ENCODE peak calls at places on chromosomes 6 and 20, in eight cellular contexts. One of them, this sample, is unnamed.

GRCh38 chr20:8755340-8756118 is 313.4 kb upstream of the PLCB4 start:
- DNase-seq in posterior vena cava: no peak
- DNase-seq in spleen: no peak
- DNase-seq in CD8-positive, alpha-beta T cell: no peak
- DNase-seq in adrenal gland: no peak
- DNase-seq in GM19239: no peak
- DNase-seq in activated T-cell treated with anti-CD3 and anti-CD28 coated beads, Interleukin-2, amount 50 U/mL, for 72 hours: no peak
- DNase-seq in HAP-1: no peak
- DNase-seq in this sample: no peak

GRCh38 chr6:38262609-38263008 is 377.1 kb downstream of the BTBD9 start:
- DNase-seq in posterior vena cava: no peak
- DNase-seq in spleen: no peak
- DNase-seq in CD8-positive, alpha-beta T cell: no peak
- DNase-seq in adrenal gland: no peak
- DNase-seq in GM19239: no peak
- DNase-seq in activated T-cell treated with anti-CD3 and anti-CD28 coated beads, Interleukin-2, amount 50 U/mL, for 72 hours: no peak
- DNase-seq in HAP-1: peak; percentile 46
- DNase-seq in this sample: no peak

GRCh38 chr6:150492941-150493340 is 106.7 kb upstream of the PLEKHG1 start:
- DNase-seq in posterior vena cava: no peak
- DNase-seq in spleen: no peak
- DNase-seq in CD8-positive, alpha-beta T cell: no peak
- DNase-seq in adrenal gland: no peak
- DNase-seq in GM19239: no peak
- DNase-seq in activated T-cell treated with anti-CD3 and anti-CD28 coated beads, Interleukin-2, amount 50 U/mL, for 72 hours: no peak
- DNase-seq in HAP-1: no peak
- DNase-seq in this sample: no peak

GRCh38 chr6:73585566-73586415 is 65.0 kb upstream of the EEF1A1 start:
- DNase-seq in posterior vena cava: no peak
- DNase-seq in spleen: no peak
- DNase-seq in CD8-positive, alpha-beta T cell: peak; percentile 36
- DNase-seq in adrenal gland: peak; percentile 67
- DNase-seq in GM19239: no peak
- DNase-seq in activated T-cell treated with anti-CD3 and anti-CD28 coated beads, Interleukin-2, amount 50 U/mL, for 72 hours: peak; percentile 29
- DNase-seq in HAP-1: peak; percentile 64
- DNase-seq in this sample: no peak

GRCh38 chr20:34559311-34560140 is 1.0 kb downstream of the MAP1LC3A start:
- DNase-seq in posterior vena cava: no peak
- DNase-seq in spleen: peak; percentile 83
- DNase-seq in CD8-positive, alpha-beta T cell: no peak
- DNase-seq in adrenal gland: peak; percentile 37
- DNase-seq in GM19239: no peak
- DNase-seq in activated T-cell treated with anti-CD3 and anti-CD28 coated beads, Interleukin-2, amount 50 U/mL, for 72 hours: no peak
- DNase-seq in HAP-1: no peak
- DNase-seq in this sample: peak; percentile 42

GRCh38 chr6:34130870-34131269 is 15.0 kb downstream of the GRM4 start:
- DNase-seq in posterior vena cava: no peak
- DNase-seq in spleen: no peak
- DNase-seq in CD8-positive, alpha-beta T cell: no peak
- DNase-seq in adrenal gland: no peak
- DNase-seq in GM19239: no peak
- DNase-seq in activated T-cell treated with anti-CD3 and anti-CD28 coated beads, Interleukin-2, amount 50 U/mL, for 72 hours: no peak
- DNase-seq in HAP-1: no peak
- DNase-seq in this sample: no peak

GRCh38 chr6:21026576-21027273 is 492.5 kb downstream of the CDKAL1 start:
- DNase-seq in posterior vena cava: no peak
- DNase-seq in spleen: no peak
- DNase-seq in CD8-positive, alpha-beta T cell: no peak
- DNase-seq in adrenal gland: no peak
- DNase-seq in GM19239: no peak
- DNase-seq in activated T-cell treated with anti-CD3 and anti-CD28 coated beads, Interleukin-2, amount 50 U/mL, for 72 hours: no peak
- DNase-seq in HAP-1: no peak
- DNase-seq in this sample: no peak

GRCh38 chr6:168102093-168102985 is 23.3 kb upstream of the FRMD1 start:
- DNase-seq in posterior vena cava: peak; percentile 37
- DNase-seq in spleen: no peak
- DNase-seq in CD8-positive, alpha-beta T cell: no peak
- DNase-seq in adrenal gland: no peak
- DNase-seq in GM19239: no peak
- DNase-seq in activated T-cell treated with anti-CD3 and anti-CD28 coated beads, Interleukin-2, amount 50 U/mL, for 72 hours: no peak
- DNase-seq in HAP-1: no peak
- DNase-seq in this sample: peak; percentile 13

GRCh38 chr6:63353282-63353630 is 33.5 kb upstream of the LGSN start:
- DNase-seq in posterior vena cava: no peak
- DNase-seq in spleen: no peak
- DNase-seq in CD8-positive, alpha-beta T cell: no peak
- DNase-seq in adrenal gland: no peak
- DNase-seq in GM19239: no peak
- DNase-seq in activated T-cell treated with anti-CD3 and anti-CD28 coated beads, Interleukin-2, amount 50 U/mL, for 72 hours: no peak
- DNase-seq in HAP-1: no peak
- DNase-seq in this sample: no peak

GRCh38 chr6:4496284-4496683 is 279.9 kb upstream of the CDYL start:
- DNase-seq in posterior vena cava: no peak
- DNase-seq in spleen: no peak
- DNase-seq in CD8-positive, alpha-beta T cell: no peak
- DNase-seq in adrenal gland: no peak
- DNase-seq in GM19239: no peak
- DNase-seq in activated T-cell treated with anti-CD3 and anti-CD28 coated beads, Interleukin-2, amount 50 U/mL, for 72 hours: no peak
- DNase-seq in HAP-1: no peak
- DNase-seq in this sample: no peak

GRCh38 chr20:44832724-44833123 is 22.4 kb upstream of the RIMS4 start:
- DNase-seq in posterior vena cava: no peak
- DNase-seq in spleen: no peak
- DNase-seq in CD8-positive, alpha-beta T cell: no peak
- DNase-seq in adrenal gland: no peak
- DNase-seq in GM19239: no peak
- DNase-seq in activated T-cell treated with anti-CD3 and anti-CD28 coated beads, Interleukin-2, amount 50 U/mL, for 72 hours: no peak
- DNase-seq in HAP-1: peak; percentile 34
- DNase-seq in this sample: no peak

GRCh38 chr6:147170269-147170668 is 33.9 kb upstream of the STXBP5 start:
- DNase-seq in posterior vena cava: no peak
- DNase-seq in spleen: no peak
- DNase-seq in CD8-positive, alpha-beta T cell: no peak
- DNase-seq in adrenal gland: no peak
- DNase-seq in GM19239: no peak
- DNase-seq in activated T-cell treated with anti-CD3 and anti-CD28 coated beads, Interleukin-2, amount 50 U/mL, for 72 hours: no peak
- DNase-seq in HAP-1: no peak
- DNase-seq in this sample: no peak

GRCh38 chr20:1809611-1810510 is 85.3 kb upstream of the SIRPA start:
- DNase-seq in posterior vena cava: no peak
- DNase-seq in spleen: no peak
- DNase-seq in CD8-positive, alpha-beta T cell: no peak
- DNase-seq in adrenal gland: no peak
- DNase-seq in GM19239: no peak
- DNase-seq in activated T-cell treated with anti-CD3 and anti-CD28 coated beads, Interleukin-2, amount 50 U/mL, for 72 hours: no peak
- DNase-seq in HAP-1: no peak
- DNase-seq in this sample: no peak

GRCh38 chr20:1281279-1282057 is 15.4 kb downstream of the SNPH start:
- DNase-seq in posterior vena cava: no peak
- DNase-seq in spleen: no peak
- DNase-seq in CD8-positive, alpha-beta T cell: no peak
- DNase-seq in adrenal gland: no peak
- DNase-seq in GM19239: no peak
- DNase-seq in activated T-cell treated with anti-CD3 and anti-CD28 coated beads, Interleukin-2, amount 50 U/mL, for 72 hours: no peak
- DNase-seq in HAP-1: no peak
- DNase-seq in this sample: no peak

GRCh38 chr6:33740204-33740608 is 6.5 kb downstream of the IP6K3 start:
- DNase-seq in posterior vena cava: no peak
- DNase-seq in spleen: no peak
- DNase-seq in CD8-positive, alpha-beta T cell: no peak
- DNase-seq in adrenal gland: no peak
- DNase-seq in GM19239: no peak
- DNase-seq in activated T-cell treated with anti-CD3 and anti-CD28 coated beads, Interleukin-2, amount 50 U/mL, for 72 hours: no peak
- DNase-seq in HAP-1: no peak
- DNase-seq in this sample: no peak

GRCh38 chr6:156437084-156437879 is 339.9 kb upstream of the ARID1B start:
- DNase-seq in posterior vena cava: no peak
- DNase-seq in spleen: no peak
- DNase-seq in CD8-positive, alpha-beta T cell: no peak
- DNase-seq in adrenal gland: no peak
- DNase-seq in GM19239: no peak
- DNase-seq in activated T-cell treated with anti-CD3 and anti-CD28 coated beads, Interleukin-2, amount 50 U/mL, for 72 hours: no peak
- DNase-seq in HAP-1: no peak
- DNase-seq in this sample: no peak

GRCh38 chr6:157905590-157906337 is 75.9 kb upstream of the SYNJ2 start:
- DNase-seq in posterior vena cava: no peak
- DNase-seq in spleen: no peak
- DNase-seq in CD8-positive, alpha-beta T cell: no peak
- DNase-seq in adrenal gland: no peak
- DNase-seq in GM19239: no peak
- DNase-seq in activated T-cell treated with anti-CD3 and anti-CD28 coated beads, Interleukin-2, amount 50 U/mL, for 72 hours: no peak
- DNase-seq in HAP-1: no peak
- DNase-seq in this sample: no peak

GRCh38 chr6:35311390-35312075 is 13.9 kb downstream of the DEF6 start:
- DNase-seq in posterior vena cava: peak; percentile 69
- DNase-seq in spleen: peak; percentile 92
- DNase-seq in CD8-positive, alpha-beta T cell: peak; percentile 72
- DNase-seq in adrenal gland: no peak
- DNase-seq in GM19239: peak; percentile 55
- DNase-seq in activated T-cell treated with anti-CD3 and anti-CD28 coated beads, Interleukin-2, amount 50 U/mL, for 72 hours: peak; percentile 54
- DNase-seq in HAP-1: no peak
- DNase-seq in this sample: no peak

GRCh38 chr6:53432318-53433161 is 83.8 kb upstream of the ELOVL5 start:
- DNase-seq in posterior vena cava: no peak
- DNase-seq in spleen: no peak
- DNase-seq in CD8-positive, alpha-beta T cell: no peak
- DNase-seq in adrenal gland: peak; percentile 74
- DNase-seq in GM19239: no peak
- DNase-seq in activated T-cell treated with anti-CD3 and anti-CD28 coated beads, Interleukin-2, amount 50 U/mL, for 72 hours: no peak
- DNase-seq in HAP-1: no peak
- DNase-seq in this sample: no peak

GRCh38 chr6:150038202-150038830 is 13.0 kb upstream of the RAET1L start:
- DNase-seq in posterior vena cava: no peak
- DNase-seq in spleen: no peak
- DNase-seq in CD8-positive, alpha-beta T cell: no peak
- DNase-seq in adrenal gland: no peak
- DNase-seq in GM19239: no peak
- DNase-seq in activated T-cell treated with anti-CD3 and anti-CD28 coated beads, Interleukin-2, amount 50 U/mL, for 72 hours: no peak
- DNase-seq in HAP-1: peak; percentile 29
- DNase-seq in this sample: no peak

GRCh38 chr6:145539831-145540230 is 195.5 kb downstream of the EPM2A start:
- DNase-seq in posterior vena cava: peak; percentile 76
- DNase-seq in spleen: no peak
- DNase-seq in CD8-positive, alpha-beta T cell: no peak
- DNase-seq in adrenal gland: no peak
- DNase-seq in GM19239: no peak
- DNase-seq in activated T-cell treated with anti-CD3 and anti-CD28 coated beads, Interleukin-2, amount 50 U/mL, for 72 hours: no peak
- DNase-seq in HAP-1: no peak
- DNase-seq in this sample: no peak

GRCh38 chr20:1185316-1185741 is 548 bp upstream of the TMEM74B start:
- DNase-seq in posterior vena cava: no peak
- DNase-seq in spleen: no peak
- DNase-seq in CD8-positive, alpha-beta T cell: no peak
- DNase-seq in adrenal gland: no peak
- DNase-seq in GM19239: no peak
- DNase-seq in activated T-cell treated with anti-CD3 and anti-CD28 coated beads, Interleukin-2, amount 50 U/mL, for 72 hours: peak; percentile 19
- DNase-seq in HAP-1: peak; percentile 52
- DNase-seq in this sample: no peak

GRCh38 chr6:149482542-149483261 is 2.1 kb downstream of the ZC3H12D start:
- DNase-seq in posterior vena cava: no peak
- DNase-seq in spleen: peak; percentile 85
- DNase-seq in CD8-positive, alpha-beta T cell: no peak
- DNase-seq in adrenal gland: no peak
- DNase-seq in GM19239: no peak
- DNase-seq in activated T-cell treated with anti-CD3 and anti-CD28 coated beads, Interleukin-2, amount 50 U/mL, for 72 hours: no peak
- DNase-seq in HAP-1: no peak
- DNase-seq in this sample: no peak

GRCh38 chr6:69942485-69942884 is 76.1 kb downstream of the COL19A1 start:
- DNase-seq in posterior vena cava: no peak
- DNase-seq in spleen: no peak
- DNase-seq in CD8-positive, alpha-beta T cell: no peak
- DNase-seq in adrenal gland: no peak
- DNase-seq in GM19239: no peak
- DNase-seq in activated T-cell treated with anti-CD3 and anti-CD28 coated beads, Interleukin-2, amount 50 U/mL, for 72 hours: no peak
- DNase-seq in HAP-1: no peak
- DNase-seq in this sample: no peak

GRCh38 chr6:158474961-158475343 is 84.9 kb upstream of the TMEM181 start:
- DNase-seq in posterior vena cava: no peak
- DNase-seq in spleen: no peak
- DNase-seq in CD8-positive, alpha-beta T cell: no peak
- DNase-seq in adrenal gland: no peak
- DNase-seq in GM19239: no peak
- DNase-seq in activated T-cell treated with anti-CD3 and anti-CD28 coated beads, Interleukin-2, amount 50 U/mL, for 72 hours: no peak
- DNase-seq in HAP-1: peak; percentile 47
- DNase-seq in this sample: no peak

GRCh38 chr6:135722679-135723078 is 128.8 kb upstream of the PDE7B start:
- DNase-seq in posterior vena cava: no peak
- DNase-seq in spleen: no peak
- DNase-seq in CD8-positive, alpha-beta T cell: no peak
- DNase-seq in adrenal gland: peak; percentile 43
- DNase-seq in GM19239: no peak
- DNase-seq in activated T-cell treated with anti-CD3 and anti-CD28 coated beads, Interleukin-2, amount 50 U/mL, for 72 hours: no peak
- DNase-seq in HAP-1: no peak
- DNase-seq in this sample: no peak

GRCh38 chr6:73984851-73985250 is 288.8 kb downstream of the CD109 start:
- DNase-seq in posterior vena cava: no peak
- DNase-seq in spleen: no peak
- DNase-seq in CD8-positive, alpha-beta T cell: no peak
- DNase-seq in adrenal gland: no peak
- DNase-seq in GM19239: no peak
- DNase-seq in activated T-cell treated with anti-CD3 and anti-CD28 coated beads, Interleukin-2, amount 50 U/mL, for 72 hours: no peak
- DNase-seq in HAP-1: no peak
- DNase-seq in this sample: no peak

GRCh38 chr6:34391023-34391485 is 1.4 kb downstream of the NUDT3 start:
- DNase-seq in posterior vena cava: peak; percentile 74
- DNase-seq in spleen: peak; percentile 45
- DNase-seq in CD8-positive, alpha-beta T cell: no peak
- DNase-seq in adrenal gland: peak; percentile 54
- DNase-seq in GM19239: no peak
- DNase-seq in activated T-cell treated with anti-CD3 and anti-CD28 coated beads, Interleukin-2, amount 50 U/mL, for 72 hours: no peak
- DNase-seq in HAP-1: peak; percentile 73
- DNase-seq in this sample: peak; percentile 37

GRCh38 chr6:6701864-6702263 is 113.3 kb downstream of the LY86 start:
- DNase-seq in posterior vena cava: no peak
- DNase-seq in spleen: no peak
- DNase-seq in CD8-positive, alpha-beta T cell: no peak
- DNase-seq in adrenal gland: no peak
- DNase-seq in GM19239: no peak
- DNase-seq in activated T-cell treated with anti-CD3 and anti-CD28 coated beads, Interleukin-2, amount 50 U/mL, for 72 hours: no peak
- DNase-seq in HAP-1: no peak
- DNase-seq in this sample: no peak

GRCh38 chr20:21607971-21608735 is 94.3 kb upstream of the NKX2-2 start:
- DNase-seq in posterior vena cava: peak; percentile 77
- DNase-seq in spleen: no peak
- DNase-seq in CD8-positive, alpha-beta T cell: no peak
- DNase-seq in adrenal gland: peak; percentile 65
- DNase-seq in GM19239: no peak
- DNase-seq in activated T-cell treated with anti-CD3 and anti-CD28 coated beads, Interleukin-2, amount 50 U/mL, for 72 hours: no peak
- DNase-seq in HAP-1: no peak
- DNase-seq in this sample: peak; percentile 44

GRCh38 chr6:158353851-158354508 is 41.7 kb downstream of the TULP4 start:
- DNase-seq in posterior vena cava: no peak
- DNase-seq in spleen: no peak
- DNase-seq in CD8-positive, alpha-beta T cell: no peak
- DNase-seq in adrenal gland: no peak
- DNase-seq in GM19239: no peak
- DNase-seq in activated T-cell treated with anti-CD3 and anti-CD28 coated beads, Interleukin-2, amount 50 U/mL, for 72 hours: no peak
- DNase-seq in HAP-1: no peak
- DNase-seq in this sample: no peak

GRCh38 chr20:32510120-32510600 is 75.0 kb downstream of the NOL4L start:
- DNase-seq in posterior vena cava: peak; percentile 63
- DNase-seq in spleen: no peak
- DNase-seq in CD8-positive, alpha-beta T cell: peak; percentile 38
- DNase-seq in adrenal gland: no peak
- DNase-seq in GM19239: no peak
- DNase-seq in activated T-cell treated with anti-CD3 and anti-CD28 coated beads, Interleukin-2, amount 50 U/mL, for 72 hours: no peak
- DNase-seq in HAP-1: no peak
- DNase-seq in this sample: no peak

GRCh38 chr6:101818056-101818455 is 424.5 kb downstream of the GRIK2 start:
- DNase-seq in posterior vena cava: no peak
- DNase-seq in spleen: no peak
- DNase-seq in CD8-positive, alpha-beta T cell: no peak
- DNase-seq in adrenal gland: no peak
- DNase-seq in GM19239: no peak
- DNase-seq in activated T-cell treated with anti-CD3 and anti-CD28 coated beads, Interleukin-2, amount 50 U/mL, for 72 hours: no peak
- DNase-seq in HAP-1: no peak
- DNase-seq in this sample: no peak

GRCh38 chr20:38875170-38875993 is 50.8 kb upstream of the FAM83D start:
- DNase-seq in posterior vena cava: peak; percentile 63
- DNase-seq in spleen: peak; percentile 91
- DNase-seq in CD8-positive, alpha-beta T cell: peak; percentile 81
- DNase-seq in adrenal gland: peak; percentile 18
- DNase-seq in GM19239: peak; percentile 63
- DNase-seq in activated T-cell treated with anti-CD3 and anti-CD28 coated beads, Interleukin-2, amount 50 U/mL, for 72 hours: peak; percentile 77
- DNase-seq in HAP-1: no peak
- DNase-seq in this sample: peak; percentile 52